ENCODE peak calls at places on chromosomes 16 and 17, in nine cellular contexts. H is breast epithelium, G is stomach, D is neural progenitor cell, O is colonic mucosa, P is fibroblast of lung, S is thoracic aorta, C is heart right ventricle, Z is Panc1. I is an unnamed sample.
A peak's percentile ranks its signal among the peaks of the same experiment; 100 is the strongest.

GRCh38 chr17:32341141-32341856 is 674 bp downstream of the C17orf75 start:
- DNase-seq in H (no peak), G (no peak), D (no peak), O (peak; percentile 36), P (peak; percentile 29), S (no peak), C (no peak), Z (no peak), I (no peak)

GRCh38 chr16:9049241-9049640 is 42.2 kb upstream of the HAPSTR1 start:
- DNase-seq in H (no peak), G (no peak), D (no peak), O (no peak), P (peak; percentile 88), S (no peak), C (no peak), Z (no peak), I (no peak)

GRCh38 chr17:27256225-27257030 is 37.5 kb upstream of the WSB1 start:
- DNase-seq in H (no peak), G (no peak), D (no peak), O (no peak), P (peak; percentile 82), S (no peak), C (no peak), Z (no peak), I (no peak)

GRCh38 chr17:37212184-37212583 is 163.6 kb upstream of the C17orf78 start:
- DNase-seq in H (no peak), G (no peak), D (peak; percentile 23), O (no peak), P (no peak), S (no peak), C (no peak), Z (no peak), I (no peak)

GRCh38 chr17:3551189-3551588 is 6.4 kb downstream of the TRPV3 start:
- DNase-seq in H (no peak), G (peak; percentile 42), D (no peak), O (peak; percentile 60), P (no peak), S (no peak), C (no peak), Z (no peak), I (peak; percentile 63)

GRCh38 chr17:17109896-17110295 is 67.6 kb downstream of the MPRIP start:
- DNase-seq in H (no peak), G (peak; percentile 65), D (no peak), O (peak; percentile 91), P (no peak), S (no peak), C (no peak), Z (no peak), I (peak; percentile 87)

GRCh38 chr16:54281535-54282201 is 4.9 kb downstream of the IRX3 start:
- DNase-seq in H (peak; percentile 68), G (no peak), D (peak; percentile 47), O (no peak), P (no peak), S (no peak), C (no peak), Z (no peak), I (peak; percentile 11)

GRCh38 chr17:64384253-64385186 is 6.1 kb downstream of the PECAM1 start:
- DNase-seq in H (no peak), G (peak; percentile 20), D (no peak), O (no peak), P (peak; percentile 92), S (no peak), C (no peak), Z (no peak), I (no peak)

GRCh38 chr16:83994087-83994486 is 26.0 kb downstream of the NECAB2 start:
- DNase-seq in H (no peak), G (no peak), D (no peak), O (no peak), P (peak; percentile 86), S (no peak), C (no peak), Z (no peak), I (no peak)

GRCh38 chr16:89749637-89750036 is 28.3 kb downstream of the ZNF276 start:
- DNase-seq in H (no peak), G (peak; percentile 60), D (no peak), O (peak; percentile 60), P (no peak), S (no peak), C (peak; percentile 26), Z (no peak), I (peak; percentile 61)

GRCh38 chr16:69930117-69930776 is 20.9 kb upstream of the CLEC18A start:
- DNase-seq in H (no peak), G (peak; percentile 45), D (peak; percentile 87), O (peak; percentile 61), P (peak; percentile 41), S (no peak), C (peak; percentile 74), Z (no peak), I (peak; percentile 43)

GRCh38 chr17:47172698-47173565 is 16.2 kb downstream of the CDC27 start:
- DNase-seq in H (no peak), G (no peak), D (no peak), O (no peak), P (peak; percentile 20), S (no peak), C (no peak), Z (no peak), I (no peak)

GRCh38 chr16:88938933-88939813 is 37.8 kb downstream of the CBFA2T3 start:
- DNase-seq in H (no peak), G (no peak), D (no peak), O (no peak), P (no peak), S (no peak), C (peak; percentile 74), Z (no peak), I (no peak)

GRCh38 chr16:2514333-2515179 is 804 bp downstream of the ATP6V0C start:
- DNase-seq in H (no peak), G (peak; percentile 43), D (peak; percentile 48), O (no peak), P (no peak), S (no peak), C (peak; percentile 9), Z (no peak), I (no peak)

GRCh38 chr16:22188595-22189442 is 17.3 kb upstream of the EEF2K start:
- DNase-seq in H (peak; percentile 65), G (peak; percentile 78), D (peak; percentile 87), O (peak; percentile 85), P (peak; percentile 87), S (peak; percentile 21), C (peak; percentile 74), Z (no peak), I (peak; percentile 82)

GRCh38 chr16:88655053-88655732 is 4.3 kb upstream of the CYBA start:
- DNase-seq in H (no peak), G (no peak), D (no peak), O (no peak), P (no peak), S (no peak), C (no peak), Z (no peak), I (no peak)

GRCh38 chr16:27426423-27427408 is 24.7 kb downstream of the IL21R start:
- DNase-seq in H (no peak), G (peak; percentile 26), D (no peak), O (peak; percentile 18), P (peak; percentile 92), S (no peak), C (peak; percentile 8), Z (peak; percentile 61), I (peak; percentile 38)
- H3K4me1 ChIP-seq in H (no peaks in the 10 kb centered on the region), G (no peaks in the 10 kb centered on the region), D (no peaks in the 10 kb centered on the region), O (no peaks in the 10 kb centered on the region), P (peaks cover 2% of the 10 kb centered on the region), S (no peaks in the 10 kb centered on the region), C (no peaks in the 10 kb centered on the region), Z (no peaks in the 10 kb centered on the region), I (no peaks in the 10 kb centered on the region)

GRCh38 chr17:21358682-21359482 is 17.3 kb upstream of the KCNJ12 start:
- DNase-seq in H (no peak), G (peak; percentile 71), D (no peak), O (no peak), P (peak; percentile 15), S (no peak), C (peak; percentile 40), Z (no peak), I (no peak)
- TF ChIP-seq CTCF in H (no peak), G (no peak), D (no peak), O (no peak), P (no peak), S (no peak), C (no peak), Z (no peak), I (no peak)

GRCh38 chr17:81309140-81309858 is 14.2 kb upstream of the SLC38A10 start:
- DNase-seq in H (peak; percentile 92), G (peak; percentile 90), D (peak; percentile 77), O (peak; percentile 97), P (peak; percentile 54), S (peak; percentile 46), C (peak; percentile 92), Z (no peak), I (peak; percentile 96)
- H3K4me3 ChIP-seq in H (peak overlapping the region; percentile 62), G (peak overlapping the region; percentile 27), D (no peak overlapping the region), O (peak overlapping the region; percentile 42), P (no peak overlapping the region), S (peak overlapping the region; percentile 57), C (peak overlapping the region; percentile 41), Z (peak overlapping the region; percentile 54), I (peak overlapping the region; percentile 25)

DNA sequence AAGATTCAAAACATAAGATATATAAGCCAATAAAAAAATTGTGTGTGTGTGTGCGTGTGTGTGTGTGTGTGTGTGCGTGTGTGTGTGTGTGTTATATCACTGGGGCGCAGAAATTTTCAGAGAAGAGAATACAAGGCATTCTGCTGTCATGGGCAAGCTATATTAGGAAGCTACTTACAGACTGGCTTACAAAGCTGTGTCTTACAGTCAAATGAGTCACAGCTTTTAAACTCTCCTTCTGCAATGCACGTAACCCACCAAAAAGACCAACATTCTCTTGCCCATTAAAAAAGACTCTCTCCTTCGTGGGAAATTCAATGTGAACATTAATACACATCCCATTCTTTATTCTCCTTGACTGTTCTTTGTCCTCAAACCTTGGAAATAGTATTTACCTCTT is 860.5 kb upstream of the SOX9 start:
- DNase-seq in H (no peak), G (no peak), D (no peak), O (no peak), P (peak; percentile 77), S (no peak), C (no peak), Z (no peak), I (no peak)
- H3K4me1 ChIP-seq in H (no peaks in the 10 kb centered on the region), G (no peaks in the 10 kb centered on the region), D (no peaks in the 10 kb centered on the region), O (no peaks in the 10 kb centered on the region), P (no peaks in the 10 kb centered on the region), S (no peaks in the 10 kb centered on the region), C (no peaks in the 10 kb centered on the region), Z (no peaks in the 10 kb centered on the region), I (no peaks in the 10 kb centered on the region)

I was measured in transverse colon.